ENCODE peak calls at places on chromosomes 5 and 9, in five cellular contexts. One of them, this sample, is unnamed. For H3K36me3, the result is how much of the 10 kb centered on the place peaks cover.

GRCh38 chr5:59081693-59082092 is 498.8 kb downstream of the RAB3C start:
- DNase-seq in PC-3: no peak
- DNase-seq in astrocyte: no peak
- DNase-seq in Peyer's patch: no peak
- DNase-seq in mucosa of descending colon: no peak
- DNase-seq in this sample: peak

GRCh38 chr9:34127035-34127948 is 794 bp upstream of the DCAF12 start:
- DNase-seq in PC-3: no peak
- DNase-seq in astrocyte: no peak
- DNase-seq in Peyer's patch: no peak
- DNase-seq in mucosa of descending colon: no peak
- DNase-seq in this sample: no peak

GRCh38 chr9:124820606-124821246 is 32.5 kb upstream of the WDR38 start:
- DNase-seq in PC-3: no peak
- DNase-seq in astrocyte: no peak
- DNase-seq in Peyer's patch: no peak
- DNase-seq in mucosa of descending colon: no peak
- DNase-seq in this sample: peak

GRCh38 chr5:138245717-138246116 is 28.7 kb downstream of the GFRA3 start:
- DNase-seq in PC-3: no peak
- DNase-seq in astrocyte: no peak
- DNase-seq in Peyer's patch: no peak
- DNase-seq in mucosa of descending colon: no peak
- DNase-seq in this sample: no peak

GRCh38 chr5:4275232-4275631 is 679.6 kb downstream of the IRX1 start:
- DNase-seq in PC-3: no peak
- DNase-seq in astrocyte: no peak
- DNase-seq in Peyer's patch: no peak
- DNase-seq in mucosa of descending colon: no peak
- DNase-seq in this sample: no peak

GRCh38 chr5:9515451-9515850 is 30.4 kb downstream of the SEMA5A start:
- DNase-seq in PC-3: no peak
- DNase-seq in astrocyte: no peak
- DNase-seq in Peyer's patch: no peak
- DNase-seq in mucosa of descending colon: no peak
- DNase-seq in this sample: no peak

GRCh38 chr5:133324058-133324457 is 272.2 kb downstream of the HSPA4 start:
- DNase-seq in PC-3: no peak
- DNase-seq in astrocyte: no peak
- DNase-seq in Peyer's patch: no peak
- DNase-seq in mucosa of descending colon: no peak
- DNase-seq in this sample: no peak

GRCh38 chr5:68518286-68518685 is 302.7 kb downstream of the PIK3R1 start:
- DNase-seq in PC-3: no peak
- DNase-seq in astrocyte: no peak
- DNase-seq in Peyer's patch: no peak
- DNase-seq in mucosa of descending colon: no peak
- DNase-seq in this sample: no peak

DNA sequence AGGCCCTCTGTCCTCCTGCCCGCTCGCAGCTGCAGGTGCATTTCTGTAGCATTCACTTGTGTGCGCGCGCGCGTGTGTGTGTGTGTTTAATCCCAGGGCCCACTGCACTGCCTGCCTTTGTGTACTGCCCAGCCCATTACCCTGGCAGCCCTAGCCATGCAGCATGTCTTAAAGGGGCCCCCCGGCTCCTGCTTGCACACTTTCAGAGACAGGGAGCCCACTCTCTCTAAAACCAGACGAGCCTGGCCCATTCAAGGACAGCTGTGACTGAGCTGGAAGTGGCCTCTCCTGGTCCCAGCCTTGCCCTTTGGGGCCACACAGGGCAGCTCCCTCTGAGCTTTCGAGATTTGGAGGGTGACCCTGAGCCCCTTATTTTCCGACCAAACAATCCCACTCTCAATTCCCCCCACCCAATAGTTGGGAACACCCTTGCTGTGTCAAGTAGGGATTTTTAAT is 98.9 kb downstream of the DAB2IP start:
- DNase-seq in PC-3: no peak
- DNase-seq in astrocyte: no peak
- DNase-seq in Peyer's patch: no peak
- DNase-seq in mucosa of descending colon: no peak
- DNase-seq in this sample: no peak
- H3K4me3 ChIP-seq in PC-3: no peak
- H3K4me3 ChIP-seq in astrocyte: no peak
- H3K4me3 ChIP-seq in Peyer's patch: no peak
- H3K4me3 ChIP-seq in mucosa of descending colon: no peak
- H3K4me3 ChIP-seq in this sample: no peak

GRCh38 chr9:115524467-115525059 is 406.6 kb upstream of the TNC start:
- DNase-seq in PC-3: peak
- DNase-seq in astrocyte: peak
- DNase-seq in Peyer's patch: no peak
- DNase-seq in mucosa of descending colon: no peak
- DNase-seq in this sample: peak

GRCh38 chr9:115525438-115526058 is 407.6 kb upstream of the TNC start:
- DNase-seq in PC-3: no peak
- DNase-seq in astrocyte: no peak
- DNase-seq in Peyer's patch: no peak
- DNase-seq in mucosa of descending colon: no peak
- DNase-seq in this sample: no peak

GRCh38 chr9:115517335-115518075 is 399.5 kb upstream of the TNC start:
- DNase-seq in PC-3: no peak
- DNase-seq in astrocyte: peak
- DNase-seq in Peyer's patch: no peak
- DNase-seq in mucosa of descending colon: no peak
- DNase-seq in this sample: no peak

GRCh38 chr9:115522928-115523327 is 405.0 kb upstream of the TNC start:
- DNase-seq in PC-3: no peak
- DNase-seq in astrocyte: no peak
- DNase-seq in Peyer's patch: no peak
- DNase-seq in mucosa of descending colon: no peak
- DNase-seq in this sample: peak

DNA sequence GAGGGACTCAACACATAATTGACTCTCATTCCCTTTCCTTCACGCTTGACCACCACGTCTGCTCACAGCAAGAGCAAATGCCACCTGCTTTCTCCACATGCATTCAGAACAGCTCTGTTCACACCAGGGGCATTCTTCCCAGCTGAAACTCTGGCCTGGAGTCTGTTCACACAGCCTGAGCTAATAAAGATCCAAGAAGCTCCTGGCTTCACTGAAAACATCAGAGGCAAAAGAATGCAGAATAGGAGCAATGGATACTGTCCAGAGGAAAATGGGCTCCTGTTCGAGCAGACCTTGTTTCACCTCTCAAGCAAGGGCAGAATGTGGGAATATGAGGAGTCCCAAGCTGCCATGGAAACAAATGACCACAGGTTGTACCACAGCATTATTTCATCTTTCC is 402.7 kb upstream of the TNC start:
- DNase-seq in PC-3: no peak
- DNase-seq in astrocyte: peak
- DNase-seq in Peyer's patch: no peak
- DNase-seq in mucosa of descending colon: no peak
- DNase-seq in this sample: no peak
- H3K36me3 ChIP-seq in PC-3: under half
- H3K36me3 ChIP-seq in astrocyte: under half
- H3K36me3 ChIP-seq in Peyer's patch: under half
- H3K36me3 ChIP-seq in mucosa of descending colon: under half
- H3K36me3 ChIP-seq in this sample: under half

GRCh38 chr5:139657363-139658321 is 9.5 kb downstream of the CXXC5 start:
- DNase-seq in PC-3: no peak
- DNase-seq in astrocyte: peak
- DNase-seq in Peyer's patch: peak
- DNase-seq in mucosa of descending colon: peak
- DNase-seq in this sample: no peak

GRCh38 chr5:139658928-139659667 is 10.9 kb downstream of the CXXC5 start:
- DNase-seq in PC-3: peak
- DNase-seq in astrocyte: peak
- DNase-seq in Peyer's patch: no peak
- DNase-seq in mucosa of descending colon: peak
- DNase-seq in this sample: peak

GRCh38 chr5:139660105-139660915 is 12.2 kb downstream of the CXXC5 start:
- DNase-seq in PC-3: peak
- DNase-seq in astrocyte: no peak
- DNase-seq in Peyer's patch: no peak
- DNase-seq in mucosa of descending colon: peak
- DNase-seq in this sample: no peak

GRCh38 chr5:139659673-139660072 is 11.5 kb downstream of the CXXC5 start:
- DNase-seq in PC-3: no peak
- DNase-seq in astrocyte: no peak
- DNase-seq in Peyer's patch: no peak
- DNase-seq in mucosa of descending colon: no peak
- DNase-seq in this sample: no peak

GRCh38 chr5:139658501-139658927 is 10.4 kb downstream of the CXXC5 start:
- DNase-seq in PC-3: no peak
- DNase-seq in astrocyte: peak
- DNase-seq in Peyer's patch: no peak
- DNase-seq in mucosa of descending colon: peak
- DNase-seq in this sample: no peak
- TF ChIP-seq CTCF in PC-3: no peak
- TF ChIP-seq CTCF in astrocyte: peak
- TF ChIP-seq CTCF in Peyer's patch: no peak
- TF ChIP-seq CTCF in mucosa of descending colon: no peak
- TF ChIP-seq CTCF in this sample: no peak

DNA sequence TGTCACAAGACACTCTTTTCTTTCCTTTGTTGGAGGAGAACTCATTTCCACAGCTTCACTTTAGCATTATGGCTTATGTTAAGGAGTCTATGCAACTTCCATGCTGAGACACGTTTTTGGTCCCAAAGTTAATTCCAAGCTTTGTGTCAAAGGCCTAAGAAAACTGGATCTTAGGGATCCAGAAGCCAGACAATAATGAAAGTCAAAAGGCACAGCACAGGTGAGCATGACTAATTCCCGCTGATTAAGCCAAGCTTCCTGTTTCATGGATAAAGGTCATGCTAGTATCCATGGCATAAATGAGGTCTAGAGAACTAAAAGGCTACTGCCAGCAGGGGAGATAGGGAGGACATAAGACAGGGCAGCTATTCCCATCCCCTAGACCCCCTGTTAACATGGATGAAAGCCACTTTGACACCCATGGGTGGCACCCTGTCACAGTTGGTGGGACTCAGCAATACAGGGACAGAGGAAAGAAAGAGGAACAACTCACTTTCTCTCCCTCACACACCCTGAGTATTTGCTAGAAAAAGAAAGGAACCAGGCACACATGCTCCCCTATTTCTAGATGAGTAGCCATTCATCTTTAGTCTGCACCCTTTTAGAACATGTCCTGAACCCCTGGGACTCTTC is 438.1 kb upstream of the CDH9 start:
- DNase-seq in PC-3: no peak
- DNase-seq in astrocyte: no peak
- DNase-seq in Peyer's patch: no peak
- DNase-seq in mucosa of descending colon: no peak
- DNase-seq in this sample: no peak
- H3K4me3 ChIP-seq in PC-3: no peak
- H3K4me3 ChIP-seq in astrocyte: no peak
- H3K4me3 ChIP-seq in Peyer's patch: no peak
- H3K4me3 ChIP-seq in mucosa of descending colon: no peak
- H3K4me3 ChIP-seq in this sample: no peak

GRCh38 chr5:5344051-5344571 is 78.4 kb upstream of the ICE1 start:
- DNase-seq in PC-3: no peak
- DNase-seq in astrocyte: peak
- DNase-seq in Peyer's patch: no peak
- DNase-seq in mucosa of descending colon: no peak
- DNase-seq in this sample: no peak
- H3K36me3 ChIP-seq in PC-3: under half
- H3K36me3 ChIP-seq in astrocyte: under half
- H3K36me3 ChIP-seq in Peyer's patch: under half
- H3K36me3 ChIP-seq in mucosa of descending colon: under half
- H3K36me3 ChIP-seq in this sample: under half

GRCh38 chr9:131228988-131229387 is 47.3 kb downstream of the FAM78A start:
- DNase-seq in PC-3: no peak
- DNase-seq in astrocyte: peak
- DNase-seq in Peyer's patch: no peak
- DNase-seq in mucosa of descending colon: no peak
- DNase-seq in this sample: no peak

GRCh38 chr9:131226226-131226625 is 50.1 kb downstream of the FAM78A start:
- DNase-seq in PC-3: no peak
- DNase-seq in astrocyte: no peak
- DNase-seq in Peyer's patch: no peak
- DNase-seq in mucosa of descending colon: no peak
- DNase-seq in this sample: no peak

GRCh38 chr9:131228096-131228495 is 48.2 kb downstream of the FAM78A start:
- DNase-seq in PC-3: no peak
- DNase-seq in astrocyte: no peak
- DNase-seq in Peyer's patch: no peak
- DNase-seq in mucosa of descending colon: no peak
- DNase-seq in this sample: no peak

GRCh38 chr9:131222460-131222859 is 53.9 kb downstream of the FAM78A start:
- DNase-seq in PC-3: no peak
- DNase-seq in astrocyte: no peak
- DNase-seq in Peyer's patch: no peak
- DNase-seq in mucosa of descending colon: no peak
- DNase-seq in this sample: no peak

GRCh38 chr9:131227112-131228058 is 48.9 kb downstream of the FAM78A start:
- DNase-seq in PC-3: no peak
- DNase-seq in astrocyte: no peak
- DNase-seq in Peyer's patch: no peak
- DNase-seq in mucosa of descending colon: no peak
- DNase-seq in this sample: no peak
- TF ChIP-seq CTCF in PC-3: no peak
- TF ChIP-seq CTCF in astrocyte: no peak
- TF ChIP-seq CTCF in Peyer's patch: no peak
- TF ChIP-seq CTCF in mucosa of descending colon: no peak
- TF ChIP-seq CTCF in this sample: no peak

DNA sequence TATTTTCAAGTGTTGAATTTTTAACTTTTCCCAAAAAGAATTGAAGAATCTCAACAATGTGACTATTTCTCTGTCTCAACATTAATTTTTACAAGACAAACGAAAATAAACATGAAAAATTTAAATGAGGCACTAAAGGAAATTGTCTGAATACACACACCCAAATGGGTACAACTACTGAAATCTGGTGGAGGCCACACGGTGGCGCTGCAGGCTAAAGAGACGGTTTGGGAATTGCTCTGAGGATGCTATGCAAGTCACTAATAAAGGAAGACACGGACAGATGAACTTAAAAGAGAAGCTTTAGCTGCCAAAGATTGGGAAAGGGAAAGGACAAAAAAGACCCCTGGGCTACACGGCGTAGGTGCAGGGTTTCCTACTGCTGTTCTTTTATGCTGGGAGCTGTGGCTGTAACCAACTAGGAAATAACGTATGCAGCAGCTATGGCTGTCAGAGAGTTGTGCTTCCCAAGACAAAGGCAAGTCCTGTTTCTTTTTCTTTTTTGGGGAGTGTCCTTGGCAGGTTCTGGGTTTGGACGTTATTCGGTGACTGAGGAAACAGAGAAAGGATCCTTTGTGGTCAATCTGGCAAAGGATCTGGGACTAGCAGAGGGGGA is at the start of gene PCDHB10:
- DNase-seq in PC-3: peak
- DNase-seq in astrocyte: no peak
- DNase-seq in Peyer's patch: no peak
- DNase-seq in mucosa of descending colon: no peak
- DNase-seq in this sample: peak
- H3K4me3 ChIP-seq in PC-3: no peak
- H3K4me3 ChIP-seq in astrocyte: no peak
- H3K4me3 ChIP-seq in Peyer's patch: no peak
- H3K4me3 ChIP-seq in mucosa of descending colon: no peak
- H3K4me3 ChIP-seq in this sample: peak

This sample was measured in WERI-Rb-1.